ENCODE peak calls at places on chromosome 14, in four cellular contexts. S is K562, Q is GM12878, M is HL-60. F is an unnamed sample.
A peak's percentile ranks its signal among the peaks of the same experiment; 100 is the strongest.

GRCh38 chr14:99795046-99795445 is 1.8 kb downstream of the EML1 start:
- DNase-seq in M (no peak), S (no peak), Q (no peak), F (no peak)

GRCh38 chr14:103318750-103319419 is 15.2 kb upstream of the EIF5 start:
- DNase-seq in M (no peak), S (no peak), Q (no peak), F (no peak)

GRCh38 chr14:65926504-65926903 is 514.0 kb downstream of the FUT8 start:
- DNase-seq in Q (no peak), S (no peak), M (no peak), F (no peak)

GRCh38 chr14:33737446-33737845 is 213.4 kb downstream of the EGLN3 start:
- DNase-seq in Q (no peak), M (no peak), S (no peak), F (no peak)

GRCh38 chr14:38387821-38388220 is 131.9 kb upstream of the CLEC14A start:
- DNase-seq in M (no peak), S (no peak), Q (no peak), F (no peak)

GRCh38 chr14:92644601-92645515 is 103.6 kb downstream of the LGMN start:
- DNase-seq in M (no peak), Q (no peak), S (no peak), F (no peak)

GRCh38 chr14:88993946-88994345 is 169.5 kb downstream of the TTC8 start:
- DNase-seq in Q (no peak), S (no peak), M (no peak), F (no peak)

GRCh38 chr14:76112889-76113611 is 38.7 kb upstream of the GPATCH2L start:
- DNase-seq in M (no peak), S (no peak), Q (no peak), F (no peak)

GRCh38 chr14:94876306-94876705 is 106.4 kb upstream of the GSC start:
- DNase-seq in M (no peak), S (no peak), Q (no peak), F (no peak)

GRCh38 chr14:103733651-103734050 is 18.0 kb downstream of the ZFYVE21 start:
- DNase-seq in M (no peak), Q (no peak), S (no peak), F (no peak)

GRCh38 chr14:59060841-59061240 is 127.6 kb upstream of the DAAM1 start:
- DNase-seq in M (no peak), S (no peak), Q (no peak), F (no peak)

GRCh38 chr14:94885481-94886155 is 115.7 kb upstream of the GSC start:
- DNase-seq in S (no peak), M (no peak), Q (no peak), F (no peak)

GRCh38 chr14:76644875-76645518 is 116.3 kb upstream of the VASH1 start:
- DNase-seq in M (peak; percentile 4), S (peak; percentile 45), Q (no peak), F (peak; percentile 29)

GRCh38 chr14:51576899-51577298 is 74.8 kb upstream of the FRMD6 start:
- DNase-seq in Q (no peak), S (no peak), M (no peak), F (no peak)

GRCh38 chr14:69519253-69519661 is 34.7 kb downstream of the PLEKHD1 start:
- DNase-seq in M (no peak), S (no peak), Q (no peak), F (no peak)

GRCh38 chr14:68795602-68796417 is 2.9 kb upstream of the ZFP36L1 start:
- DNase-seq in S (peak; percentile 78), M (no peak), Q (no peak), F (no peak)

GRCh38 chr14:56112781-56113180 is 5.4 kb upstream of the PELI2 start:
- DNase-seq in S (no peak), M (peak; percentile 47), Q (no peak), F (no peak)

GRCh38 chr14:96578619-96579018 is 76.4 kb downstream of the PAPOLA start:
- DNase-seq in S (no peak), Q (no peak), M (no peak), F (no peak)

GRCh38 chr14:99968931-99969330 is 96.3 kb upstream of the EVL start:
- DNase-seq in Q (no peak), M (no peak), S (no peak), F (no peak)

GRCh38 chr14:59252772-59253500 is 64.5 kb downstream of the DAAM1 start:
- DNase-seq in Q (no peak), S (no peak), M (no peak), F (no peak)

GRCh38 chr14:75518625-75519024 is 3.6 kb upstream of the BATF start:
- DNase-seq in S (peak; percentile 43), M (peak; percentile 34), Q (no peak), F (no peak)

GRCh38 chr14:65243766-65244442 is 141.6 kb upstream of the MAX start:
- DNase-seq in Q (no peak), S (no peak), M (peak; percentile 1), F (no peak)

GRCh38 chr14:100372357-100373048 is 49.4 kb downstream of the SLC25A47 start:
- DNase-seq in S (no peak), M (no peak), Q (no peak), F (no peak)

GRCh38 chr14:31934767-31935266 is 142.3 kb upstream of the ARHGAP5 start:
- DNase-seq in M (peak; percentile 23), S (no peak), Q (no peak), F (no peak)

GRCh38 chr14:64391113-64391725 is 3.1 kb downstream of the MTHFD1 start:
- DNase-seq in Q (no peak), M (no peak), S (no peak), F (no peak)

GRCh38 chr14:59398841-59399240 is 66.3 kb downstream of the GPR135 start:
- DNase-seq in Q (no peak), S (no peak), M (peak; percentile 95), F (no peak)

GRCh38 chr14:77965919-77966435 is 166.1 kb downstream of the ADCK1 start:
- DNase-seq in S (peak; percentile 20), M (peak; percentile 63), Q (peak; percentile 8), F (peak; percentile 53)

GRCh38 chr14:61764342-61765122 is 2.3 kb downstream of the SNAPC1 start:
- DNase-seq in M (no peak), Q (no peak), S (no peak), F (no peak)

GRCh38 chr14:94676495-94677238 is 64.5 kb downstream of the SERPINA3 start:
- DNase-seq in Q (no peak), M (no peak), S (no peak), F (no peak)

GRCh38 chr14:97224016-97224415 is 426.8 kb downstream of the VRK1 start:
- DNase-seq in S (no peak), M (no peak), Q (no peak), F (no peak)

GRCh38 chr14:73789996-73790581 is 61.5 kb upstream of the PTGR2 start:
- DNase-seq in M (no peak), S (no peak), Q (no peak), F (no peak)

GRCh38 chr14:36383674-36384421 is 63.4 kb upstream of the MBIP start:
- DNase-seq in M (no peak), S (no peak), Q (no peak), F (no peak)

GRCh38 chr14:59305836-59306555 is 117.5 kb downstream of the DAAM1 start:
- DNase-seq in M (no peak), S (no peak), Q (no peak), F (no peak)

GRCh38 chr14:100275214-100275613 is 31.0 kb downstream of the SLC25A29 start:
- DNase-seq in Q (no peak), M (no peak), S (no peak), F (no peak)

DNA sequence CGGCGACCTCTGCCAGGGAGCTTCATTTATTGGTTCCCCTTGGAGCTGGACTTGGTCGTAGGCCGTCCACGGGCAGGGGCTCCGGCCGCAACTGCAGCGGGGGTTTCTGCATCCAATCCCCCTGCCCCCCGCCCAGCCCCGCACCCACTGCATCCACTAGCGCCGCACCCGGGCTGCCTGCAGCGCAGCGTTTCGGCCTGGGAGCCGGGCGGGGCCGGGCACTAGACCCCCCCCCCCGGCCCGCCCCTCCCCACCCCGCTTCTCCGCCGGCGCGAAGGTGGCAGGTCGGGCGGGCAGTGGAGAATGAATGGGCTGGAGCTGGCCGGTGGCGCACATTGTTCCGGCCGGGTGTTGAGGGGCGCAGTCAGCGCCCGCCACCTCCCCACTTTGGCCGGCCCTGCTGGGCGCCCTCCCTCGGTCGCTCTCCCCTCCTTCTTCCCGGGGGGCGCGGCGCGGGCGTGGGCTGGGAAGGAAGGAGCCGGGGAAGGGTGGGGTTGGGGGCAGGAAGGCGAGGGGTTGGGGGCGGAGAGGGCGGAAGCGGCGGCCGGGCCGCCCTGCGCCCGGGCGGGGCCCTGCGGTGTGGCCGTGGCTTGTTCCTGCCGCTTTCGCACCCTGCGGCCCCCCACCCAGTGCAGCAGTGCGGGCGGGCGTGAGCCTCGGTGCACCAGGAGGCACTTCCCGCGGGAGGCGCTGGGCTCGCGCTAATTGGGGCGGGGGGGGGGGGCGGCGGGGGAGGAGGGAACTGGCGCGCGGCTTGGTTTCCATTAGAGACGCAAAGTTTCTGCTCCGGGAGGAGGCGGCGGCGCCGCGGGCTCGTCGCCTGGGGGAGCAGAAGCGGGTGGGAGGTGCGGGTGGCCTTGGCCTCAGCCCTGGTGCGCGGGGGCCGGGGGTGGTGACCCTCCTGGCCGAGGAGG is 829 bp downstream of the CALM1 start:
- DNase-seq in M (peak; percentile 63), S (peak; percentile 74), Q (no peak), F (peak; percentile 48)
- TF ChIP-seq SPI1 in M (no peak), S (no peak), Q (no peak), F (no peak)

DNA sequence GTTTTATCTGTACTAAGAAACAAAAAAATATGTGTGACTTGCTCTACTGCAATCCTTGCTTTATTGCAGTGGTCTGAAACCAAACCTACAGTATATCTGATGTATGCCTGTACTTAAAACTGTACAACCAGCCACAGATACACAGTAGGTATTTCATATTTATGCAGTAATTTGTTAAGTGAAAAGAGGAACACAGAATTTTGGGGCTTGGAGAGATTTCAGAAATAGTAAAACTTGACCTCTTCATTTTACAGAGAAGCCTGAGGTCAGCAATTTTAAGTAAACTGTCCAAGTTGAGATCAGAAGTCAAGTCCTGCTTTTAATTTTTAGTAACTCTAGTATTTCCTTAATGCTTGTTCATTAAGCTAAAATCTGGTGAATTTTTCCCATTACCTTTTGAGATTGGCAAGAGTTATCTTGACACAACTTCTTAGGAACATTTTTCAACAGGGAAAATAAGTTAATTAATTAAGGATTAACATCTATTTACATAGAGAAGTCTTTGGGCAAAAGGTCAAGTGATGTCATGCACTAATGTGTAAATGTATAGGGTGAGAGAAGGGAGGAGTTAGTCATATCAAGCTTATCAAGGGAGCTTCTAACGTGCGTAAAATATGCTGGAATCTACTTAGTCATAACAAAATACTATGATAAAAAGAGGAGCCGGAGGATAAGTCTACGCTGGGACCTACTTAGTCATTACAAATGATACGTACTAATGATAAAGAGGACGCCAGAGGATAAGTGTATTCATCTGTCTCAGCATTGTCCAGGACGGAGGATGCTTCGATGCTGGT is 66.0 kb upstream of the GTF2A1 start:
- DNase-seq in Q (no peak), S (no peak), M (no peak), F (no peak)
- TF ChIP-seq SPI1 in Q (peak; percentile 55), S (no peak), M (no peak), F (peak; percentile 81)

GRCh38 chr14:54085137-54085810 is 128.6 kb upstream of the BMP4 start:
- DNase-seq in Q (no peak), M (no peak), S (no peak), F (no peak)
- TF ChIP-seq SPI1 in Q (no peak), M (no peak), S (no peak), F (no peak)

GRCh38 chr14:90697577-90698206 is 118.5 kb downstream of the TTC7B start:
- DNase-seq in S (peak; percentile 71), M (peak; percentile 81), Q (no peak), F (peak; percentile 47)

GRCh38 chr14:90696728-90697127 is 119.5 kb downstream of the TTC7B start:
- DNase-seq in Q (no peak), M (no peak), S (no peak), F (no peak)

GRCh38 chr14:90697146-90697545 is 119.1 kb downstream of the TTC7B start:
- DNase-seq in M (no peak), S (no peak), Q (no peak), F (no peak)

GRCh38 chr14:90699016-90699415 is 117.2 kb downstream of the TTC7B start:
- DNase-seq in Q (no peak), M (no peak), S (no peak), F (no peak)

GRCh38 chr14:90698379-90698869 is 117.8 kb downstream of the TTC7B start:
- DNase-seq in Q (no peak), M (no peak), S (no peak), F (no peak)
- TF ChIP-seq SPI1 in Q (no peak), M (no peak), S (no peak), F (no peak)

F was measured in GM12891.